ENCODE peak calls at places on chromosome 1, in nine cellular contexts. One of them, this sample, is unnamed. For H3K4me1, the result is how much of the 10 kb centered on the place peaks cover.

GRCh38 chr1:160997323-160998038 is 23.5 kb downstream of the F11R start:
- DNase-seq in small intestine: peak
- DNase-seq in psoas muscle: peak
- DNase-seq in PC-9: peak
- DNase-seq in CD4-positive, CD25-positive, alpha-beta regulatory T cell: peak
- DNase-seq in body of pancreas: peak
- DNase-seq in upper lobe of right lung: peak
- DNase-seq in stomach: peak
- DNase-seq in A549: peak
- DNase-seq in this sample: no peak

GRCh38 chr1:184060316-184060715 is 8.8 kb downstream of the TSEN15 start:
- DNase-seq in stomach: no peak
- DNase-seq in body of pancreas: no peak
- DNase-seq in CD4-positive, CD25-positive, alpha-beta regulatory T cell: no peak
- DNase-seq in A549: no peak
- DNase-seq in upper lobe of right lung: no peak
- DNase-seq in psoas muscle: no peak
- DNase-seq in PC-9: no peak
- DNase-seq in small intestine: no peak
- DNase-seq in this sample: no peak

GRCh38 chr1:11650331-11650991 is 3.8 kb downstream of the FBXO2 start:
- DNase-seq in upper lobe of right lung: peak
- DNase-seq in PC-9: peak
- DNase-seq in body of pancreas: peak
- DNase-seq in A549: peak
- DNase-seq in stomach: peak
- DNase-seq in psoas muscle: peak
- DNase-seq in CD4-positive, CD25-positive, alpha-beta regulatory T cell: peak
- DNase-seq in small intestine: peak
- DNase-seq in this sample: peak

GRCh38 chr1:205543351-205544305 is 39.2 kb downstream of the CDK18 start:
- DNase-seq in A549: peak
- DNase-seq in body of pancreas: peak
- DNase-seq in upper lobe of right lung: peak
- DNase-seq in PC-9: peak
- DNase-seq in small intestine: no peak
- DNase-seq in stomach: peak
- DNase-seq in psoas muscle: peak
- DNase-seq in CD4-positive, CD25-positive, alpha-beta regulatory T cell: no peak
- DNase-seq in this sample: peak

GRCh38 chr1:154783976-154784375 is 86.1 kb downstream of the KCNN3 start:
- DNase-seq in psoas muscle: no peak
- DNase-seq in body of pancreas: no peak
- DNase-seq in stomach: no peak
- DNase-seq in upper lobe of right lung: no peak
- DNase-seq in CD4-positive, CD25-positive, alpha-beta regulatory T cell: no peak
- DNase-seq in small intestine: no peak
- DNase-seq in A549: no peak
- DNase-seq in PC-9: no peak
- DNase-seq in this sample: no peak

GRCh38 chr1:39122056-39122455 is 82.4 kb upstream of the MACF1 start:
- DNase-seq in A549: no peak
- DNase-seq in upper lobe of right lung: no peak
- DNase-seq in small intestine: no peak
- DNase-seq in PC-9: no peak
- DNase-seq in stomach: no peak
- DNase-seq in CD4-positive, CD25-positive, alpha-beta regulatory T cell: no peak
- DNase-seq in body of pancreas: no peak
- DNase-seq in psoas muscle: no peak
- DNase-seq in this sample: no peak

GRCh38 chr1:66168919-66169725 is 364.8 kb upstream of the SGIP1 start:
- DNase-seq in psoas muscle: no peak
- DNase-seq in small intestine: no peak
- DNase-seq in A549: peak
- DNase-seq in body of pancreas: no peak
- DNase-seq in PC-9: no peak
- DNase-seq in stomach: no peak
- DNase-seq in upper lobe of right lung: no peak
- DNase-seq in CD4-positive, CD25-positive, alpha-beta regulatory T cell: no peak
- DNase-seq in this sample: no peak

GRCh38 chr1:63264161-63264560 is 58.2 kb upstream of the FOXD3 start:
- DNase-seq in psoas muscle: no peak
- DNase-seq in stomach: peak
- DNase-seq in body of pancreas: no peak
- DNase-seq in A549: no peak
- DNase-seq in small intestine: no peak
- DNase-seq in upper lobe of right lung: no peak
- DNase-seq in PC-9: no peak
- DNase-seq in CD4-positive, CD25-positive, alpha-beta regulatory T cell: no peak
- DNase-seq in this sample: no peak

GRCh38 chr1:1758692-1759455 is 19.4 kb downstream of the NADK start:
- DNase-seq in body of pancreas: peak
- DNase-seq in small intestine: peak
- DNase-seq in CD4-positive, CD25-positive, alpha-beta regulatory T cell: no peak
- DNase-seq in upper lobe of right lung: peak
- DNase-seq in PC-9: peak
- DNase-seq in psoas muscle: peak
- DNase-seq in A549: peak
- DNase-seq in stomach: peak
- DNase-seq in this sample: no peak

GRCh38 chr1:45876000-45876399 is 72.6 kb downstream of the MAST2 start:
- DNase-seq in CD4-positive, CD25-positive, alpha-beta regulatory T cell: no peak
- DNase-seq in A549: no peak
- DNase-seq in small intestine: no peak
- DNase-seq in upper lobe of right lung: no peak
- DNase-seq in psoas muscle: no peak
- DNase-seq in PC-9: no peak
- DNase-seq in stomach: no peak
- DNase-seq in body of pancreas: no peak
- DNase-seq in this sample: no peak

GRCh38 chr1:158115126-158115525 is 65.6 kb upstream of the CD1D start:
- DNase-seq in psoas muscle: no peak
- DNase-seq in A549: no peak
- DNase-seq in PC-9: no peak
- DNase-seq in body of pancreas: no peak
- DNase-seq in CD4-positive, CD25-positive, alpha-beta regulatory T cell: no peak
- DNase-seq in upper lobe of right lung: no peak
- DNase-seq in stomach: no peak
- DNase-seq in small intestine: no peak
- DNase-seq in this sample: no peak

GRCh38 chr1:30134466-30135217 is 588.7 kb downstream of the MATN1 start:
- DNase-seq in body of pancreas: no peak
- DNase-seq in CD4-positive, CD25-positive, alpha-beta regulatory T cell: no peak
- DNase-seq in A549: no peak
- DNase-seq in PC-9: no peak
- DNase-seq in stomach: no peak
- DNase-seq in upper lobe of right lung: no peak
- DNase-seq in small intestine: no peak
- DNase-seq in psoas muscle: no peak
- DNase-seq in this sample: no peak

GRCh38 chr1:61165402-61165801 is 83.0 kb downstream of the NFIA start:
- DNase-seq in small intestine: no peak
- DNase-seq in PC-9: no peak
- DNase-seq in A549: no peak
- DNase-seq in body of pancreas: no peak
- DNase-seq in psoas muscle: no peak
- DNase-seq in upper lobe of right lung: no peak
- DNase-seq in stomach: no peak
- DNase-seq in CD4-positive, CD25-positive, alpha-beta regulatory T cell: no peak
- DNase-seq in this sample: no peak

GRCh38 chr1:61163355-61163754 is 81.0 kb downstream of the NFIA start:
- DNase-seq in stomach: no peak
- DNase-seq in small intestine: no peak
- DNase-seq in psoas muscle: no peak
- DNase-seq in PC-9: no peak
- DNase-seq in A549: no peak
- DNase-seq in CD4-positive, CD25-positive, alpha-beta regulatory T cell: no peak
- DNase-seq in body of pancreas: no peak
- DNase-seq in upper lobe of right lung: no peak
- DNase-seq in this sample: no peak

GRCh38 chr1:61160526-61160925 is 78.2 kb downstream of the NFIA start:
- DNase-seq in stomach: no peak
- DNase-seq in psoas muscle: no peak
- DNase-seq in body of pancreas: no peak
- DNase-seq in upper lobe of right lung: no peak
- DNase-seq in A549: no peak
- DNase-seq in CD4-positive, CD25-positive, alpha-beta regulatory T cell: no peak
- DNase-seq in small intestine: no peak
- DNase-seq in PC-9: no peak
- DNase-seq in this sample: no peak

GRCh38 chr1:61163794-61164193 is 81.4 kb downstream of the NFIA start:
- DNase-seq in stomach: no peak
- DNase-seq in CD4-positive, CD25-positive, alpha-beta regulatory T cell: no peak
- DNase-seq in PC-9: no peak
- DNase-seq in psoas muscle: no peak
- DNase-seq in A549: no peak
- DNase-seq in upper lobe of right lung: no peak
- DNase-seq in body of pancreas: no peak
- DNase-seq in small intestine: no peak
- DNase-seq in this sample: no peak

DNA sequence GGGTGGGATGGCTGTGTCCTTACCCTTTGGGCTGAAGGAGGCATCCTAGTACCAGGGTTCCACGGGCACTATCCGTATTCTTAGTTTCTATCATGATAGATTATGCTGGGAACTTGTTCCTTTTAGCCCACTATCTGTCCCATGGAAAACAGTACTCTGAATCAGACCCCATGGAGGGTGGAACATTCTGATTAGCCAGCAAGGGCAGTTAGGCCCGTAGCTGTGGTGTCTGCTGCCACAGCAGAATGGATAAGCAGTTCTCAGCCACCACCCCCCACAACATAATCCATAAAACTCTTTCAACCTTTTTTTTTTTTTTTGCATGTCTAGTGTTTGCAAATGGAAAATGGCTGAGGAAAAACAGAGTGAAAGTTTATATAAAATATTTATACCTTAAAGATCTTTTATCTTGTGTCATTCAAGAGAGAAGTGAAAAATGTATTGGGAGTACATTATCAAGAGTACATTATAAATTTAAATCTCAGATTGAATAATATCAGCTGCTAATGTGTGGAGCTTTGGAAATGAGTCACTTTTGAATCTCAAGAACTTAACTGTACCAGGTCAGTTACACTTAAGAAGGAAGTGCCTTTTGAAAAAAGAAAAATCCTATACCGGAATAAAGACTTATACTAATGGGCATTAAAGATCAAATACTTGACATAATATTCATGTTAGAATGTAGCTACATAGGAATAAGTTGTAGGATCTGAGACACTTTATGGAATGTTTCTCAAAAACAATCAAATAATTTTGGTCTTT is 80.3 kb downstream of the NFIA start:
- DNase-seq in small intestine: no peak
- DNase-seq in PC-9: no peak
- DNase-seq in stomach: no peak
- DNase-seq in psoas muscle: no peak
- DNase-seq in upper lobe of right lung: no peak
- DNase-seq in CD4-positive, CD25-positive, alpha-beta regulatory T cell: no peak
- DNase-seq in body of pancreas: no peak
- DNase-seq in A549: no peak
- DNase-seq in this sample: no peak
- H3K4me1 ChIP-seq in small intestine: under half
- H3K4me1 ChIP-seq in PC-9: under half
- H3K4me1 ChIP-seq in stomach: under half
- H3K4me1 ChIP-seq in psoas muscle: under half
- H3K4me1 ChIP-seq in upper lobe of right lung: under half
- H3K4me1 ChIP-seq in CD4-positive, CD25-positive, alpha-beta regulatory T cell: under half
- H3K4me1 ChIP-seq in body of pancreas: under half
- H3K4me1 ChIP-seq in A549: under half
- H3K4me1 ChIP-seq in this sample: under half

GRCh38 chr1:91744973-91745648 is 140.8 kb downstream of the TGFBR3 start:
- DNase-seq in small intestine: peak
- DNase-seq in upper lobe of right lung: no peak
- DNase-seq in psoas muscle: peak
- DNase-seq in A549: no peak
- DNase-seq in PC-9: no peak
- DNase-seq in CD4-positive, CD25-positive, alpha-beta regulatory T cell: no peak
- DNase-seq in body of pancreas: peak
- DNase-seq in stomach: no peak
- DNase-seq in this sample: no peak

GRCh38 chr1:91742848-91743292 is 143.1 kb downstream of the TGFBR3 start:
- DNase-seq in CD4-positive, CD25-positive, alpha-beta regulatory T cell: no peak
- DNase-seq in upper lobe of right lung: no peak
- DNase-seq in stomach: no peak
- DNase-seq in psoas muscle: peak
- DNase-seq in PC-9: no peak
- DNase-seq in small intestine: no peak
- DNase-seq in body of pancreas: peak
- DNase-seq in A549: no peak
- DNase-seq in this sample: peak

GRCh38 chr1:91747666-91748065 is 138.3 kb downstream of the TGFBR3 start:
- DNase-seq in A549: no peak
- DNase-seq in body of pancreas: no peak
- DNase-seq in CD4-positive, CD25-positive, alpha-beta regulatory T cell: no peak
- DNase-seq in stomach: no peak
- DNase-seq in upper lobe of right lung: no peak
- DNase-seq in small intestine: no peak
- DNase-seq in PC-9: no peak
- DNase-seq in psoas muscle: no peak
- DNase-seq in this sample: no peak

GRCh38 chr1:91746728-91747338 is 139.1 kb downstream of the TGFBR3 start:
- DNase-seq in stomach: no peak
- DNase-seq in A549: peak
- DNase-seq in PC-9: no peak
- DNase-seq in upper lobe of right lung: no peak
- DNase-seq in psoas muscle: no peak
- DNase-seq in CD4-positive, CD25-positive, alpha-beta regulatory T cell: no peak
- DNase-seq in small intestine: no peak
- DNase-seq in body of pancreas: no peak
- DNase-seq in this sample: no peak

GRCh38 chr1:91745649-91746383 is 140.1 kb downstream of the TGFBR3 start:
- DNase-seq in stomach: no peak
- DNase-seq in body of pancreas: no peak
- DNase-seq in upper lobe of right lung: no peak
- DNase-seq in psoas muscle: no peak
- DNase-seq in A549: no peak
- DNase-seq in PC-9: no peak
- DNase-seq in small intestine: no peak
- DNase-seq in CD4-positive, CD25-positive, alpha-beta regulatory T cell: no peak
- DNase-seq in this sample: no peak
- H3K4me1 ChIP-seq in stomach: half or more
- H3K4me1 ChIP-seq in body of pancreas: half or more
- H3K4me1 ChIP-seq in upper lobe of right lung: under half
- H3K4me1 ChIP-seq in psoas muscle: under half
- H3K4me1 ChIP-seq in A549: under half
- H3K4me1 ChIP-seq in PC-9: under half
- H3K4me1 ChIP-seq in small intestine: under half
- H3K4me1 ChIP-seq in CD4-positive, CD25-positive, alpha-beta regulatory T cell: under half
- H3K4me1 ChIP-seq in this sample: half or more

GRCh38 chr1:198638441-198638840 is 399 bp upstream of the PTPRC start:
- DNase-seq in stomach: no peak
- DNase-seq in A549: no peak
- DNase-seq in psoas muscle: no peak
- DNase-seq in upper lobe of right lung: no peak
- DNase-seq in small intestine: no peak
- DNase-seq in CD4-positive, CD25-positive, alpha-beta regulatory T cell: no peak
- DNase-seq in body of pancreas: no peak
- DNase-seq in PC-9: no peak
- DNase-seq in this sample: no peak
- H3K4me1 ChIP-seq in stomach: under half
- H3K4me1 ChIP-seq in A549: under half
- H3K4me1 ChIP-seq in psoas muscle: under half
- H3K4me1 ChIP-seq in upper lobe of right lung: under half
- H3K4me1 ChIP-seq in small intestine: under half
- H3K4me1 ChIP-seq in CD4-positive, CD25-positive, alpha-beta regulatory T cell: half or more
- H3K4me1 ChIP-seq in body of pancreas: under half
- H3K4me1 ChIP-seq in PC-9: under half
- H3K4me1 ChIP-seq in this sample: under half

GRCh38 chr1:81165963-81166362 is 634.8 kb upstream of the ADGRL2 start:
- DNase-seq in A549: no peak
- DNase-seq in CD4-positive, CD25-positive, alpha-beta regulatory T cell: no peak
- DNase-seq in small intestine: no peak
- DNase-seq in body of pancreas: no peak
- DNase-seq in psoas muscle: no peak
- DNase-seq in stomach: no peak
- DNase-seq in upper lobe of right lung: no peak
- DNase-seq in PC-9: no peak
- DNase-seq in this sample: no peak
- H3K4me1 ChIP-seq in A549: under half
- H3K4me1 ChIP-seq in CD4-positive, CD25-positive, alpha-beta regulatory T cell: under half
- H3K4me1 ChIP-seq in small intestine: under half
- H3K4me1 ChIP-seq in body of pancreas: under half
- H3K4me1 ChIP-seq in psoas muscle: under half
- H3K4me1 ChIP-seq in stomach: under half
- H3K4me1 ChIP-seq in upper lobe of right lung: under half
- H3K4me1 ChIP-seq in PC-9: under half
- H3K4me1 ChIP-seq in this sample: under half

This sample was measured in thoracic aorta.